ENCODE peak calls at places on chromosomes 2 and 18, in five cellular contexts. S is hypothalamus, Y is T-cell, U is endothelial cell, A is neural progenitor cell. R is an unnamed sample.

GRCh38 chr2:223692227-223692947 is 90.2 kb upstream of the SCG2 start:
- DNase-seq in S (peak; percentile 3), U (peak; percentile 45), A (peak; percentile 69), Y (no peak), R (peak; percentile 8)

GRCh38 chr2:54657664-54658083 is 65.8 kb upstream of the EML6 start:
- DNase-seq in A (peak; percentile 69), S (no peak), Y (no peak), U (peak; percentile 61), R (no peak)

GRCh38 chr2:219567791-219568361 is 3.5 kb downstream of the OBSL1 start:
- DNase-seq in U (no peak), A (no peak), Y (no peak), S (no peak), R (no peak)

GRCh38 chr2:217436386-217436785 is 566.4 kb downstream of the TNS1 start:
- DNase-seq in Y (no peak), U (no peak), A (no peak), S (no peak), R (no peak)

GRCh38 chr2:69989017-69989416 is 27.6 kb upstream of the ASPRV1 start:
- DNase-seq in A (no peak), U (no peak), S (no peak), Y (no peak), R (no peak)

GRCh38 chr2:12177052-12177994 is 430.9 kb downstream of the LPIN1 start:
- DNase-seq in A (no peak), S (peak; percentile 18), U (no peak), Y (no peak), R (no peak)

GRCh38 chr2:100107911-100108647 is 34.3 kb downstream of the AFF3 start:
- DNase-seq in A (no peak), U (no peak), Y (no peak), S (no peak), R (no peak)

GRCh38 chr2:27322301-27322765 is 564 bp downstream of the MPV17 start:
- DNase-seq in A (no peak), Y (no peak), U (no peak), S (no peak), R (no peak)

GRCh38 chr2:100142393-100142792 is at the start of gene AFF3:
- DNase-seq in A (no peak), U (no peak), Y (peak; percentile 22), S (no peak), R (no peak)

GRCh38 chr2:106161938-106162814 is 31.9 kb downstream of the UXS1 start:
- DNase-seq in Y (no peak), U (no peak), S (no peak), A (no peak), R (no peak)

GRCh38 chr2:2159336-2159735 is 171.7 kb downstream of the MYT1L start:
- DNase-seq in A (no peak), S (no peak), Y (no peak), U (no peak), R (no peak)

GRCh38 chr18:13464432-13465125 is 246.0 kb downstream of the LDLRAD4 start:
- DNase-seq in Y (peak; percentile 46), U (peak; percentile 52), A (no peak), S (no peak), R (no peak)

GRCh38 chr2:99689135-99689742 is 199.4 kb upstream of the REV1 start:
- DNase-seq in Y (no peak), U (no peak), A (no peak), S (no peak), R (no peak)

GRCh38 chr2:168666339-168666738 is 136.1 kb upstream of the NOSTRIN start:
- DNase-seq in Y (no peak), A (no peak), S (no peak), U (no peak), R (no peak)

GRCh38 chr2:64212346-64212745 is 68.1 kb upstream of the PELI1 start:
- DNase-seq in S (no peak), U (no peak), Y (no peak), A (no peak), R (no peak)

GRCh38 chr18:35467624-35468016 is 30.1 kb downstream of the INO80C start:
- DNase-seq in S (no peak), A (peak; percentile 5), U (no peak), Y (no peak), R (no peak)

GRCh38 chr18:48022531-48023330 is 92.3 kb upstream of the SMAD2 start:
- DNase-seq in A (peak; percentile 91), S (no peak), U (peak; percentile 53), Y (no peak), R (no peak)

GRCh38 chr2:44758591-44758990 is 182.9 kb upstream of the SIX3 start:
- DNase-seq in S (no peak), A (no peak), Y (no peak), U (no peak), R (no peak)

GRCh38 chr2:151478011-151478410 is 68.3 kb downstream of the RIF1 start:
- DNase-seq in Y (no peak), A (no peak), S (no peak), U (no peak), R (no peak)

GRCh38 chr18:30689216-30689615 is 353.3 kb downstream of the DSC3 start:
- DNase-seq in Y (no peak), S (no peak), A (no peak), U (no peak), R (no peak)

GRCh38 chr2:120861576-120862191 is 126.0 kb downstream of the GLI2 start:
- DNase-seq in S (no peak), U (no peak), Y (no peak), A (peak; percentile 50), R (no peak)

GRCh38 chr2:240503848-240504247 is 53.9 kb downstream of the ANKMY1 start:
- DNase-seq in A (no peak), Y (no peak), U (no peak), S (no peak), R (no peak)

GRCh38 chr2:79993144-79993543 is 311.4 kb downstream of the LRRTM1 start:
- DNase-seq in Y (no peak), A (no peak), S (no peak), U (no peak), R (no peak)

GRCh38 chr2:86254576-86255538 is 55.6 kb downstream of the MRPL35 start:
- DNase-seq in A (no peak), S (no peak), U (no peak), Y (no peak), R (peak; percentile 48)

GRCh38 chr2:26708457-26708856 is 15.9 kb downstream of the KCNK3 start:
- DNase-seq in S (no peak), A (no peak), Y (no peak), U (no peak), R (no peak)

GRCh38 chr2:162678551-162678950 is 160.0 kb downstream of the KCNH7 start:
- DNase-seq in U (no peak), Y (no peak), A (no peak), S (no peak), R (no peak)

GRCh38 chr2:21710031-21710430 is 586.3 kb downstream of the TDRD15 start:
- DNase-seq in A (no peak), S (no peak), Y (no peak), U (no peak), R (no peak)

GRCh38 chr2:142980246-142981068 is 103.0 kb downstream of the KYNU start:
- DNase-seq in U (no peak), S (no peak), A (peak; percentile 20), Y (no peak), R (peak; percentile 5)

GRCh38 chr18:37381554-37381953 is 184.0 kb downstream of the CELF4 start:
- DNase-seq in U (no peak), A (no peak), Y (no peak), S (no peak), R (no peak)

GRCh38 chr2:235000426-235001236 is 48.8 kb downstream of the SH3BP4 start:
- DNase-seq in A (no peak), S (no peak), Y (no peak), U (no peak), R (no peak)

GRCh38 chr2:240586919-240587800 is 626 bp downstream of the CAPN10 start:
- DNase-seq in S (no peak), A (peak; percentile 82), Y (peak; percentile 62), U (no peak), R (no peak)

GRCh38 chr18:76592981-76593381 is 97.9 kb upstream of the ZNF516 start:
- DNase-seq in Y (no peak), U (no peak), S (no peak), A (peak; percentile 15), R (no peak)

GRCh38 chr2:68796306-68796905 is 61.8 kb downstream of the ARHGAP25 start:
- DNase-seq in A (no peak), U (no peak), Y (no peak), S (no peak), R (no peak)

GRCh38 chr2:20151116-20151571 is 73.8 kb downstream of the SDC1 start:
- DNase-seq in Y (no peak), S (no peak), U (no peak), A (no peak), R (no peak)

GRCh38 chr2:239114119-239114581 is 266.3 kb downstream of the TWIST2 start:
- DNase-seq in A (no peak), U (peak; percentile 31), Y (no peak), S (no peak), R (no peak)

GRCh38 chr18:59994357-59994756 is 94.6 kb downstream of the PMAIP1 start:
- DNase-seq in A (peak; percentile 7), S (no peak), U (no peak), Y (no peak), R (no peak)

GRCh38 chr2:215565897-215566296 is 130.0 kb upstream of the FN1 start:
- DNase-seq in A (no peak), Y (no peak), S (no peak), U (no peak), R (no peak)